ENCODE peak calls at places on chromosome 20, in four cellular contexts. A, O, X and B are unnamed samples.

GRCh38 chr20:43968341-43968740 is 53.7 kb downstream of the TOX2 start:
- DNase-seq in A (no peak), O (no peak), X (no peak), B (no peak)

GRCh38 chr20:420721-421574 is 12.8 kb downstream of the RBCK1 start:
- DNase-seq in X (no peak), O (no peak), A (no peak), B (no peak)

GRCh38 chr20:528923-529594 is 14.5 kb downstream of the CSNK2A1 start:
- DNase-seq in X (no peak), A (no peak), O (no peak), B (no peak)

GRCh38 chr20:48648482-48649051 is 179.2 kb downstream of the PREX1 start:
- DNase-seq in A (no peak), X (no peak), O (no peak), B (no peak)

GRCh38 chr20:47509685-47510084 is 8.0 kb downstream of the NCOA3 start:
- DNase-seq in X (no peak), A (no peak), O (no peak), B (no peak)

GRCh38 chr20:62980970-62981369 is 25.8 kb downstream of the BHLHE23 start:
- DNase-seq in O (no peak), X (peak; percentile 66), A (no peak), B (peak; percentile 45)

GRCh38 chr20:5056801-5057599 is 55.7 kb upstream of the SLC23A2 start:
- DNase-seq in O (no peak), X (no peak), A (no peak), B (no peak)

GRCh38 chr20:15359056-15359455 is 1021.6 kb upstream of the FLRT3 start:
- DNase-seq in O (no peak), A (no peak), X (no peak), B (no peak)

GRCh38 chr20:52959125-52959524 is 13.0 kb upstream of the TSHZ2 start:
- DNase-seq in A (no peak), X (peak; percentile 71), O (peak; percentile 32), B (peak; percentile 15)

GRCh38 chr20:61705909-61706308 is 359.8 kb downstream of the TAF4 start:
- DNase-seq in X (no peak), A (no peak), O (no peak), B (no peak)

GRCh38 chr20:56656632-56657031 is 27.5 kb downstream of the TFAP2C start:
- DNase-seq in A (no peak), X (no peak), O (no peak), B (no peak)

GRCh38 chr20:47795214-47795667 is 10.0 kb upstream of the SULF2 start:
- DNase-seq in O (no peak), X (no peak), A (no peak), B (no peak)

GRCh38 chr20:48329676-48330644 is 497.8 kb downstream of the PREX1 start:
- DNase-seq in O (no peak), X (no peak), A (peak; percentile 36), B (no peak)

GRCh38 chr20:41369673-41370072 is 3.1 kb upstream of the EMILIN3 start:
- DNase-seq in X (no peak), O (no peak), A (no peak), B (no peak)